ENCODE peak calls at places on chromosome 14, in four cellular contexts. One of them, this sample, is unnamed.

GRCh38 chr14:60485600-60486251 is at the start of gene C14orf39:
- DNase-seq in NCI-H446: no peak
- DNase-seq in germinal center: peak
- DNase-seq in stimulated activated CD4-positive, alpha-beta T cell treated with anti-CD3 and anti-CD28 coated beads, Interleukin-15, amount 100 ng/mL, for 1 hour: no peak
- DNase-seq in this sample: no peak

GRCh38 chr14:92408186-92408585 is 85.2 kb downstream of the SLC24A4 start:
- DNase-seq in NCI-H446: no peak
- DNase-seq in germinal center: no peak
- DNase-seq in stimulated activated CD4-positive, alpha-beta T cell treated with anti-CD3 and anti-CD28 coated beads, Interleukin-15, amount 100 ng/mL, for 1 hour: no peak
- DNase-seq in this sample: no peak

GRCh38 chr14:54761835-54762234 is 140.8 kb downstream of the GCH1 start:
- DNase-seq in NCI-H446: no peak
- DNase-seq in germinal center: no peak
- DNase-seq in stimulated activated CD4-positive, alpha-beta T cell treated with anti-CD3 and anti-CD28 coated beads, Interleukin-15, amount 100 ng/mL, for 1 hour: no peak
- DNase-seq in this sample: no peak

GRCh38 chr14:63875311-63875710 is 22.5 kb downstream of the SYNE2 start:
- DNase-seq in NCI-H446: no peak
- DNase-seq in germinal center: no peak
- DNase-seq in stimulated activated CD4-positive, alpha-beta T cell treated with anti-CD3 and anti-CD28 coated beads, Interleukin-15, amount 100 ng/mL, for 1 hour: no peak
- DNase-seq in this sample: no peak

GRCh38 chr14:71566276-71566675 is 366.0 kb upstream of the RGS6 start:
- DNase-seq in NCI-H446: no peak
- DNase-seq in germinal center: peak
- DNase-seq in stimulated activated CD4-positive, alpha-beta T cell treated with anti-CD3 and anti-CD28 coated beads, Interleukin-15, amount 100 ng/mL, for 1 hour: no peak
- DNase-seq in this sample: no peak

GRCh38 chr14:52950898-52951729 is at the start of gene FERMT2:
- DNase-seq in NCI-H446: peak
- DNase-seq in germinal center: peak
- DNase-seq in stimulated activated CD4-positive, alpha-beta T cell treated with anti-CD3 and anti-CD28 coated beads, Interleukin-15, amount 100 ng/mL, for 1 hour: no peak
- DNase-seq in this sample: peak

GRCh38 chr14:103033744-103034143 is 23.6 kb downstream of the CDC42BPB start:
- DNase-seq in NCI-H446: no peak
- DNase-seq in germinal center: no peak
- DNase-seq in stimulated activated CD4-positive, alpha-beta T cell treated with anti-CD3 and anti-CD28 coated beads, Interleukin-15, amount 100 ng/mL, for 1 hour: no peak
- DNase-seq in this sample: no peak

GRCh38 chr14:73463411-73463810 is 5.1 kb upstream of the NUMB start:
- DNase-seq in NCI-H446: no peak
- DNase-seq in germinal center: no peak
- DNase-seq in stimulated activated CD4-positive, alpha-beta T cell treated with anti-CD3 and anti-CD28 coated beads, Interleukin-15, amount 100 ng/mL, for 1 hour: no peak
- DNase-seq in this sample: no peak

GRCh38 chr14:96373538-96373937 is 10.2 kb downstream of the GSKIP start:
- DNase-seq in NCI-H446: no peak
- DNase-seq in germinal center: no peak
- DNase-seq in stimulated activated CD4-positive, alpha-beta T cell treated with anti-CD3 and anti-CD28 coated beads, Interleukin-15, amount 100 ng/mL, for 1 hour: no peak
- DNase-seq in this sample: no peak

GRCh38 chr14:62162998-62163589 is 400.9 kb downstream of the SNAPC1 start:
- DNase-seq in NCI-H446: peak
- DNase-seq in germinal center: peak
- DNase-seq in stimulated activated CD4-positive, alpha-beta T cell treated with anti-CD3 and anti-CD28 coated beads, Interleukin-15, amount 100 ng/mL, for 1 hour: no peak
- DNase-seq in this sample: no peak

GRCh38 chr14:34997762-34998161 is 15.0 kb downstream of the SRP54 start:
- DNase-seq in NCI-H446: peak
- DNase-seq in germinal center: no peak
- DNase-seq in stimulated activated CD4-positive, alpha-beta T cell treated with anti-CD3 and anti-CD28 coated beads, Interleukin-15, amount 100 ng/mL, for 1 hour: no peak
- DNase-seq in this sample: no peak

GRCh38 chr14:50763386-50764007 is 67.5 kb downstream of the NIN start:
- DNase-seq in NCI-H446: no peak
- DNase-seq in germinal center: no peak
- DNase-seq in stimulated activated CD4-positive, alpha-beta T cell treated with anti-CD3 and anti-CD28 coated beads, Interleukin-15, amount 100 ng/mL, for 1 hour: no peak
- DNase-seq in this sample: no peak

GRCh38 chr14:21300892-21301291 is 21.0 kb downstream of the RPGRIP1 start:
- DNase-seq in NCI-H446: no peak
- DNase-seq in germinal center: peak
- DNase-seq in stimulated activated CD4-positive, alpha-beta T cell treated with anti-CD3 and anti-CD28 coated beads, Interleukin-15, amount 100 ng/mL, for 1 hour: peak
- DNase-seq in this sample: no peak

GRCh38 chr14:39015360-39015961 is 87.6 kb downstream of the SEC23A start:
- DNase-seq in NCI-H446: peak
- DNase-seq in germinal center: peak
- DNase-seq in stimulated activated CD4-positive, alpha-beta T cell treated with anti-CD3 and anti-CD28 coated beads, Interleukin-15, amount 100 ng/mL, for 1 hour: no peak
- DNase-seq in this sample: no peak

GRCh38 chr14:67532998-67533753 is at the start of gene PLEKHH1:
- DNase-seq in NCI-H446: peak
- DNase-seq in germinal center: peak
- DNase-seq in stimulated activated CD4-positive, alpha-beta T cell treated with anti-CD3 and anti-CD28 coated beads, Interleukin-15, amount 100 ng/mL, for 1 hour: no peak
- DNase-seq in this sample: peak

GRCh38 chr14:99479903-99480855 is 480 bp downstream of the SETD3 start:
- DNase-seq in NCI-H446: no peak
- DNase-seq in germinal center: peak
- DNase-seq in stimulated activated CD4-positive, alpha-beta T cell treated with anti-CD3 and anti-CD28 coated beads, Interleukin-15, amount 100 ng/mL, for 1 hour: peak
- DNase-seq in this sample: peak

GRCh38 chr14:92503756-92504491 is 9.7 kb upstream of the RIN3 start:
- DNase-seq in NCI-H446: no peak
- DNase-seq in germinal center: no peak
- DNase-seq in stimulated activated CD4-positive, alpha-beta T cell treated with anti-CD3 and anti-CD28 coated beads, Interleukin-15, amount 100 ng/mL, for 1 hour: no peak
- DNase-seq in this sample: no peak

GRCh38 chr14:101821528-101821927 is 60.0 kb downstream of the PPP2R5C start:
- DNase-seq in NCI-H446: no peak
- DNase-seq in germinal center: no peak
- DNase-seq in stimulated activated CD4-positive, alpha-beta T cell treated with anti-CD3 and anti-CD28 coated beads, Interleukin-15, amount 100 ng/mL, for 1 hour: no peak
- DNase-seq in this sample: no peak

GRCh38 chr14:81390706-81391105 is 9.4 kb downstream of the STON2 start:
- DNase-seq in NCI-H446: no peak
- DNase-seq in germinal center: no peak
- DNase-seq in stimulated activated CD4-positive, alpha-beta T cell treated with anti-CD3 and anti-CD28 coated beads, Interleukin-15, amount 100 ng/mL, for 1 hour: no peak
- DNase-seq in this sample: no peak

GRCh38 chr14:46902837-46903236 is 251.3 kb upstream of the RPL10L start:
- DNase-seq in NCI-H446: no peak
- DNase-seq in germinal center: no peak
- DNase-seq in stimulated activated CD4-positive, alpha-beta T cell treated with anti-CD3 and anti-CD28 coated beads, Interleukin-15, amount 100 ng/mL, for 1 hour: no peak
- DNase-seq in this sample: no peak

GRCh38 chr14:77110286-77110685 is 12.2 kb downstream of the CIPC start:
- DNase-seq in NCI-H446: no peak
- DNase-seq in germinal center: no peak
- DNase-seq in stimulated activated CD4-positive, alpha-beta T cell treated with anti-CD3 and anti-CD28 coated beads, Interleukin-15, amount 100 ng/mL, for 1 hour: no peak
- DNase-seq in this sample: no peak

GRCh38 chr14:89926709-89927108 is 27.8 kb downstream of the EFCAB11 start:
- DNase-seq in NCI-H446: no peak
- DNase-seq in germinal center: no peak
- DNase-seq in stimulated activated CD4-positive, alpha-beta T cell treated with anti-CD3 and anti-CD28 coated beads, Interleukin-15, amount 100 ng/mL, for 1 hour: no peak
- DNase-seq in this sample: no peak

GRCh38 chr14:94601961-94602391 is 10.2 kb upstream of the SERPINA3 start:
- DNase-seq in NCI-H446: no peak
- DNase-seq in germinal center: no peak
- DNase-seq in stimulated activated CD4-positive, alpha-beta T cell treated with anti-CD3 and anti-CD28 coated beads, Interleukin-15, amount 100 ng/mL, for 1 hour: no peak
- DNase-seq in this sample: peak

GRCh38 chr14:104130974-104131651 is 7.3 kb upstream of the KIF26A start:
- DNase-seq in NCI-H446: peak
- DNase-seq in germinal center: peak
- DNase-seq in stimulated activated CD4-positive, alpha-beta T cell treated with anti-CD3 and anti-CD28 coated beads, Interleukin-15, amount 100 ng/mL, for 1 hour: no peak
- DNase-seq in this sample: no peak

GRCh38 chr14:21097616-21098133 is 780 bp downstream of the ZNF219 start:
- DNase-seq in NCI-H446: no peak
- DNase-seq in germinal center: no peak
- DNase-seq in stimulated activated CD4-positive, alpha-beta T cell treated with anti-CD3 and anti-CD28 coated beads, Interleukin-15, amount 100 ng/mL, for 1 hour: no peak
- DNase-seq in this sample: no peak

GRCh38 chr14:100825691-100826331 is at the start of gene MEG3:
- DNase-seq in NCI-H446: no peak
- DNase-seq in germinal center: no peak
- DNase-seq in stimulated activated CD4-positive, alpha-beta T cell treated with anti-CD3 and anti-CD28 coated beads, Interleukin-15, amount 100 ng/mL, for 1 hour: no peak
- DNase-seq in this sample: peak

GRCh38 chr14:50560929-50561280 is 960 bp downstream of the ATL1 start:
- DNase-seq in NCI-H446: peak
- DNase-seq in germinal center: peak
- DNase-seq in stimulated activated CD4-positive, alpha-beta T cell treated with anti-CD3 and anti-CD28 coated beads, Interleukin-15, amount 100 ng/mL, for 1 hour: no peak
- DNase-seq in this sample: peak

GRCh38 chr14:59632381-59632780 is 55.8 kb upstream of the CCDC175 start:
- DNase-seq in NCI-H446: no peak
- DNase-seq in germinal center: peak
- DNase-seq in stimulated activated CD4-positive, alpha-beta T cell treated with anti-CD3 and anti-CD28 coated beads, Interleukin-15, amount 100 ng/mL, for 1 hour: no peak
- DNase-seq in this sample: peak

GRCh38 chr14:55747186-55747585 is 167.2 kb downstream of the KTN1 start:
- DNase-seq in NCI-H446: no peak
- DNase-seq in germinal center: no peak
- DNase-seq in stimulated activated CD4-positive, alpha-beta T cell treated with anti-CD3 and anti-CD28 coated beads, Interleukin-15, amount 100 ng/mL, for 1 hour: no peak
- DNase-seq in this sample: no peak

GRCh38 chr14:92516966-92517350 is 3.4 kb downstream of the RIN3 start:
- DNase-seq in NCI-H446: no peak
- DNase-seq in germinal center: no peak
- DNase-seq in stimulated activated CD4-positive, alpha-beta T cell treated with anti-CD3 and anti-CD28 coated beads, Interleukin-15, amount 100 ng/mL, for 1 hour: no peak
- DNase-seq in this sample: no peak

GRCh38 chr14:21267886-21268611 is 1.2 kb downstream of the HNRNPC start:
- DNase-seq in NCI-H446: no peak
- DNase-seq in germinal center: no peak
- DNase-seq in stimulated activated CD4-positive, alpha-beta T cell treated with anti-CD3 and anti-CD28 coated beads, Interleukin-15, amount 100 ng/mL, for 1 hour: no peak
- DNase-seq in this sample: no peak

GRCh38 chr14:100102156-100102785 is 37.0 kb downstream of the EVL start:
- DNase-seq in NCI-H446: no peak
- DNase-seq in germinal center: no peak
- DNase-seq in stimulated activated CD4-positive, alpha-beta T cell treated with anti-CD3 and anti-CD28 coated beads, Interleukin-15, amount 100 ng/mL, for 1 hour: no peak
- DNase-seq in this sample: no peak

GRCh38 chr14:103416916-103417315 is 31.7 kb downstream of the MARK3 start:
- DNase-seq in NCI-H446: no peak
- DNase-seq in germinal center: no peak
- DNase-seq in stimulated activated CD4-positive, alpha-beta T cell treated with anti-CD3 and anti-CD28 coated beads, Interleukin-15, amount 100 ng/mL, for 1 hour: no peak
- DNase-seq in this sample: no peak

This sample was measured in tibial nerve.